ENCODE peak calls at places on chromosomes 2 and 18, in eight cellular contexts. One of them, this sample, is unnamed.

GRCh38 chr2:62383843-62384242 is 122.2 kb downstream of the TMEM17 start:
- DNase-seq in chondrocyte: no peak
- DNase-seq in GF-D8: no peak
- DNase-seq in AG10803: no peak
- DNase-seq in HT1080: peak
- DNase-seq in cardiac fibroblast: peak
- DNase-seq in mesothelial cell of epicardium: no peak
- DNase-seq in HFFc6: peak
- DNase-seq in this sample: no peak

GRCh38 chr2:240919786-240920782 is 13.9 kb downstream of the CROCC2 start:
- DNase-seq in mesothelial cell of epicardium: peak
- DNase-seq in AG10803: no peak
- DNase-seq in cardiac fibroblast: no peak
- DNase-seq in GF-D8: no peak
- DNase-seq in HFFc6: no peak
- DNase-seq in chondrocyte: peak
- DNase-seq in HT1080: no peak
- DNase-seq in this sample: no peak

GRCh38 chr2:13193075-13193474 is 476.3 kb downstream of the TRIB2 start:
- DNase-seq in cardiac fibroblast: peak
- DNase-seq in GF-D8: no peak
- DNase-seq in chondrocyte: no peak
- DNase-seq in HFFc6: no peak
- DNase-seq in HT1080: peak
- DNase-seq in AG10803: no peak
- DNase-seq in mesothelial cell of epicardium: no peak
- DNase-seq in this sample: no peak

GRCh38 chr2:23148342-23148741 is 236.6 kb upstream of the KLHL29 start:
- DNase-seq in AG10803: no peak
- DNase-seq in mesothelial cell of epicardium: no peak
- DNase-seq in GF-D8: no peak
- DNase-seq in chondrocyte: no peak
- DNase-seq in HFFc6: no peak
- DNase-seq in cardiac fibroblast: no peak
- DNase-seq in HT1080: no peak
- DNase-seq in this sample: no peak

GRCh38 chr2:160367887-160368286 is 125.7 kb downstream of the RBMS1 start:
- DNase-seq in HT1080: peak
- DNase-seq in GF-D8: peak
- DNase-seq in mesothelial cell of epicardium: no peak
- DNase-seq in AG10803: peak
- DNase-seq in HFFc6: peak
- DNase-seq in chondrocyte: no peak
- DNase-seq in cardiac fibroblast: peak
- DNase-seq in this sample: no peak

GRCh38 chr2:170733821-170734600 is 18.9 kb downstream of the SP5 start:
- DNase-seq in AG10803: no peak
- DNase-seq in HFFc6: no peak
- DNase-seq in cardiac fibroblast: no peak
- DNase-seq in mesothelial cell of epicardium: no peak
- DNase-seq in chondrocyte: no peak
- DNase-seq in GF-D8: no peak
- DNase-seq in HT1080: no peak
- DNase-seq in this sample: no peak

GRCh38 chr2:20698916-20699613 is 32.1 kb downstream of the GDF7 start:
- DNase-seq in mesothelial cell of epicardium: no peak
- DNase-seq in HT1080: no peak
- DNase-seq in chondrocyte: no peak
- DNase-seq in HFFc6: no peak
- DNase-seq in cardiac fibroblast: no peak
- DNase-seq in GF-D8: peak
- DNase-seq in AG10803: no peak
- DNase-seq in this sample: no peak

GRCh38 chr2:26492749-26493515 is 15.0 kb upstream of the OTOF start:
- DNase-seq in mesothelial cell of epicardium: no peak
- DNase-seq in HT1080: no peak
- DNase-seq in HFFc6: no peak
- DNase-seq in chondrocyte: peak
- DNase-seq in GF-D8: peak
- DNase-seq in cardiac fibroblast: no peak
- DNase-seq in AG10803: no peak
- DNase-seq in this sample: no peak

GRCh38 chr2:215431778-215432758 is 3.8 kb downstream of the FN1 start:
- DNase-seq in cardiac fibroblast: peak
- DNase-seq in AG10803: peak
- DNase-seq in HT1080: no peak
- DNase-seq in GF-D8: no peak
- DNase-seq in mesothelial cell of epicardium: no peak
- DNase-seq in HFFc6: no peak
- DNase-seq in chondrocyte: no peak
- DNase-seq in this sample: no peak

GRCh38 chr2:68236080-68236734 is 16.1 kb downstream of the PPP3R1 start:
- DNase-seq in HFFc6: no peak
- DNase-seq in chondrocyte: no peak
- DNase-seq in mesothelial cell of epicardium: no peak
- DNase-seq in AG10803: no peak
- DNase-seq in GF-D8: no peak
- DNase-seq in cardiac fibroblast: no peak
- DNase-seq in HT1080: no peak
- DNase-seq in this sample: no peak

GRCh38 chr2:197514754-197515153 is 1.1 kb upstream of the MOB4 start:
- DNase-seq in GF-D8: peak
- DNase-seq in cardiac fibroblast: peak
- DNase-seq in HFFc6: no peak
- DNase-seq in HT1080: peak
- DNase-seq in mesothelial cell of epicardium: no peak
- DNase-seq in AG10803: peak
- DNase-seq in chondrocyte: no peak
- DNase-seq in this sample: peak

GRCh38 chr2:182611009-182611408 is 105.0 kb upstream of the DNAJC10 start:
- DNase-seq in chondrocyte: no peak
- DNase-seq in HFFc6: no peak
- DNase-seq in AG10803: no peak
- DNase-seq in HT1080: no peak
- DNase-seq in cardiac fibroblast: no peak
- DNase-seq in GF-D8: no peak
- DNase-seq in mesothelial cell of epicardium: no peak
- DNase-seq in this sample: peak

GRCh38 chr2:186848873-186849578 is at the start of gene ZSWIM2:
- DNase-seq in chondrocyte: no peak
- DNase-seq in HT1080: no peak
- DNase-seq in cardiac fibroblast: peak
- DNase-seq in AG10803: peak
- DNase-seq in GF-D8: no peak
- DNase-seq in HFFc6: peak
- DNase-seq in mesothelial cell of epicardium: peak
- DNase-seq in this sample: peak

GRCh38 chr2:139778732-139779131 is 998.5 kb upstream of the NXPH2 start:
- DNase-seq in AG10803: no peak
- DNase-seq in mesothelial cell of epicardium: no peak
- DNase-seq in HFFc6: no peak
- DNase-seq in cardiac fibroblast: no peak
- DNase-seq in HT1080: no peak
- DNase-seq in GF-D8: no peak
- DNase-seq in chondrocyte: no peak
- DNase-seq in this sample: no peak

GRCh38 chr2:99771691-99772333 is 282.0 kb upstream of the REV1 start:
- DNase-seq in chondrocyte: no peak
- DNase-seq in HT1080: no peak
- DNase-seq in cardiac fibroblast: no peak
- DNase-seq in GF-D8: no peak
- DNase-seq in HFFc6: no peak
- DNase-seq in AG10803: no peak
- DNase-seq in mesothelial cell of epicardium: no peak
- DNase-seq in this sample: no peak

GRCh38 chr2:203814661-203815540 is 52.7 kb upstream of the CTLA4 start:
- DNase-seq in HFFc6: peak
- DNase-seq in chondrocyte: no peak
- DNase-seq in mesothelial cell of epicardium: no peak
- DNase-seq in GF-D8: peak
- DNase-seq in cardiac fibroblast: peak
- DNase-seq in AG10803: peak
- DNase-seq in HT1080: peak
- DNase-seq in this sample: peak

GRCh38 chr2:176281267-176281666 is 12.0 kb downstream of the MTX2 start:
- DNase-seq in mesothelial cell of epicardium: no peak
- DNase-seq in GF-D8: no peak
- DNase-seq in chondrocyte: no peak
- DNase-seq in AG10803: peak
- DNase-seq in HT1080: peak
- DNase-seq in HFFc6: peak
- DNase-seq in cardiac fibroblast: peak
- DNase-seq in this sample: no peak

GRCh38 chr2:68463287-68463877 is 3.7 kb downstream of the FBXO48 start:
- DNase-seq in GF-D8: no peak
- DNase-seq in HT1080: peak
- DNase-seq in AG10803: peak
- DNase-seq in mesothelial cell of epicardium: no peak
- DNase-seq in cardiac fibroblast: peak
- DNase-seq in chondrocyte: no peak
- DNase-seq in HFFc6: peak
- DNase-seq in this sample: peak

GRCh38 chr2:65396348-65397026 is 35.9 kb downstream of the SPRED2 start:
- DNase-seq in mesothelial cell of epicardium: no peak
- DNase-seq in AG10803: peak
- DNase-seq in chondrocyte: no peak
- DNase-seq in cardiac fibroblast: peak
- DNase-seq in GF-D8: no peak
- DNase-seq in HT1080: no peak
- DNase-seq in HFFc6: no peak
- DNase-seq in this sample: peak

GRCh38 chr2:38232454-38232853 is 144.6 kb downstream of the ATL2 start:
- DNase-seq in mesothelial cell of epicardium: no peak
- DNase-seq in AG10803: peak
- DNase-seq in HFFc6: no peak
- DNase-seq in HT1080: no peak
- DNase-seq in chondrocyte: no peak
- DNase-seq in cardiac fibroblast: no peak
- DNase-seq in GF-D8: no peak
- DNase-seq in this sample: no peak

GRCh38 chr2:2291500-2292260 is 39.4 kb downstream of the MYT1L start:
- DNase-seq in AG10803: peak
- DNase-seq in chondrocyte: peak
- DNase-seq in mesothelial cell of epicardium: no peak
- DNase-seq in cardiac fibroblast: no peak
- DNase-seq in GF-D8: no peak
- DNase-seq in HFFc6: no peak
- DNase-seq in HT1080: peak
- DNase-seq in this sample: peak

GRCh38 chr2:240962371-240963064 is 35.9 kb upstream of the SNED1 start:
- DNase-seq in cardiac fibroblast: peak
- DNase-seq in mesothelial cell of epicardium: no peak
- DNase-seq in GF-D8: no peak
- DNase-seq in HFFc6: no peak
- DNase-seq in AG10803: no peak
- DNase-seq in HT1080: no peak
- DNase-seq in chondrocyte: peak
- DNase-seq in this sample: peak

GRCh38 chr2:109386004-109386695 is 227.6 kb downstream of the SEPTIN10 start:
- DNase-seq in mesothelial cell of epicardium: no peak
- DNase-seq in HFFc6: no peak
- DNase-seq in cardiac fibroblast: no peak
- DNase-seq in GF-D8: no peak
- DNase-seq in chondrocyte: peak
- DNase-seq in HT1080: no peak
- DNase-seq in AG10803: no peak
- DNase-seq in this sample: peak

GRCh38 chr18:58407649-58408407 is 221.1 kb downstream of the ALPK2 start:
- DNase-seq in HT1080: no peak
- DNase-seq in GF-D8: no peak
- DNase-seq in chondrocyte: no peak
- DNase-seq in cardiac fibroblast: no peak
- DNase-seq in AG10803: no peak
- DNase-seq in mesothelial cell of epicardium: no peak
- DNase-seq in HFFc6: no peak
- DNase-seq in this sample: no peak

GRCh38 chr2:165787334-165787733 is 6.7 kb downstream of the GALNT3 start:
- DNase-seq in HT1080: no peak
- DNase-seq in mesothelial cell of epicardium: no peak
- DNase-seq in HFFc6: no peak
- DNase-seq in cardiac fibroblast: no peak
- DNase-seq in GF-D8: no peak
- DNase-seq in AG10803: no peak
- DNase-seq in chondrocyte: no peak
- DNase-seq in this sample: no peak

GRCh38 chr2:140502951-140503630 is 1627.7 kb downstream of the LRP1B start:
- DNase-seq in chondrocyte: no peak
- DNase-seq in AG10803: peak
- DNase-seq in mesothelial cell of epicardium: no peak
- DNase-seq in GF-D8: no peak
- DNase-seq in HFFc6: no peak
- DNase-seq in cardiac fibroblast: peak
- DNase-seq in HT1080: peak
- DNase-seq in this sample: no peak

GRCh38 chr2:236545814-236546480 is 23.7 kb upstream of the ACKR3 start:
- DNase-seq in HT1080: no peak
- DNase-seq in chondrocyte: no peak
- DNase-seq in cardiac fibroblast: no peak
- DNase-seq in mesothelial cell of epicardium: no peak
- DNase-seq in HFFc6: no peak
- DNase-seq in GF-D8: no peak
- DNase-seq in AG10803: no peak
- DNase-seq in this sample: no peak

GRCh38 chr2:12064153-12064552 is 317.7 kb downstream of the LPIN1 start:
- DNase-seq in chondrocyte: no peak
- DNase-seq in mesothelial cell of epicardium: no peak
- DNase-seq in HFFc6: no peak
- DNase-seq in AG10803: no peak
- DNase-seq in HT1080: no peak
- DNase-seq in cardiac fibroblast: no peak
- DNase-seq in GF-D8: no peak
- DNase-seq in this sample: no peak

GRCh38 chr2:226607379-226607778 is 192.2 kb downstream of the IRS1 start:
- DNase-seq in GF-D8: no peak
- DNase-seq in HFFc6: no peak
- DNase-seq in mesothelial cell of epicardium: no peak
- DNase-seq in cardiac fibroblast: peak
- DNase-seq in HT1080: peak
- DNase-seq in chondrocyte: no peak
- DNase-seq in AG10803: peak
- DNase-seq in this sample: no peak

GRCh38 chr2:71694501-71695234 is 241.3 kb downstream of the DYSF start:
- DNase-seq in mesothelial cell of epicardium: no peak
- DNase-seq in cardiac fibroblast: no peak
- DNase-seq in chondrocyte: peak
- DNase-seq in HFFc6: no peak
- DNase-seq in HT1080: no peak
- DNase-seq in AG10803: no peak
- DNase-seq in GF-D8: no peak
- DNase-seq in this sample: no peak

GRCh38 chr2:241314181-241314932 is 1.1 kb downstream of the HDLBP start:
- DNase-seq in HFFc6: peak
- DNase-seq in AG10803: peak
- DNase-seq in HT1080: no peak
- DNase-seq in cardiac fibroblast: peak
- DNase-seq in mesothelial cell of epicardium: no peak
- DNase-seq in chondrocyte: no peak
- DNase-seq in GF-D8: peak
- DNase-seq in this sample: no peak

GRCh38 chr2:19577668-19578067 is 219.2 kb upstream of the OSR1 start:
- DNase-seq in GF-D8: no peak
- DNase-seq in cardiac fibroblast: peak
- DNase-seq in HFFc6: peak
- DNase-seq in HT1080: no peak
- DNase-seq in chondrocyte: no peak
- DNase-seq in mesothelial cell of epicardium: no peak
- DNase-seq in AG10803: peak
- DNase-seq in this sample: no peak

GRCh38 chr2:59006204-59006603 is 765.1 kb upstream of the FANCL start:
- DNase-seq in chondrocyte: no peak
- DNase-seq in HFFc6: no peak
- DNase-seq in HT1080: no peak
- DNase-seq in cardiac fibroblast: no peak
- DNase-seq in mesothelial cell of epicardium: no peak
- DNase-seq in GF-D8: no peak
- DNase-seq in AG10803: no peak
- DNase-seq in this sample: no peak

GRCh38 chr2:127029652-127030051 is 77.3 kb downstream of the BIN1 start:
- DNase-seq in HFFc6: no peak
- DNase-seq in AG10803: no peak
- DNase-seq in chondrocyte: no peak
- DNase-seq in HT1080: no peak
- DNase-seq in mesothelial cell of epicardium: no peak
- DNase-seq in cardiac fibroblast: peak
- DNase-seq in GF-D8: no peak
- DNase-seq in this sample: no peak

This sample was measured in NCI-H69.